ENCODE peak calls at places on chromosomes 3 and 15, in ten cellular contexts. F, O, J, W, S, K, D, Z, G and B are unnamed samples.

GRCh38 chr15:99411234-99411633 is 154.6 kb upstream of the MEF2A start:
- DNase-seq in W (no peak), J (no peak), Z (no peak), O (no peak), F (no peak), K (no peak), G (no peak), S (no peak), D (no peak), B (no peak)

GRCh38 chr3:12175844-12176453 is 17.2 kb upstream of the TIMP4 start:
- DNase-seq in F (peak), Z (peak), S (peak), W (no peak), K (peak), O (no peak), J (no peak), D (no peak), G (no peak), B (no peak)

GRCh38 chr15:69357773-69358765 is 56.1 kb upstream of the KIF23 start:
- DNase-seq in G (no peak), Z (no peak), W (no peak), O (peak), K (no peak), S (no peak), J (no peak), D (no peak), F (peak), B (no peak)

GRCh38 chr15:96502196-96502595 is 171.7 kb downstream of the NR2F2 start:
- DNase-seq in W (no peak), Z (no peak), K (no peak), F (no peak), O (no peak), D (no peak), S (no peak), G (no peak), J (no peak), B (no peak)

GRCh38 chr15:63013052-63013808 is 29.3 kb upstream of the TPM1 start:
- DNase-seq in F (no peak), S (no peak), K (no peak), W (no peak), J (no peak), G (no peak), Z (no peak), D (no peak), O (peak), B (no peak)

GRCh38 chr15:31088672-31089360 is 12.7 kb downstream of the TRPM1 start:
- DNase-seq in W (no peak), S (no peak), O (no peak), J (no peak), K (no peak), Z (no peak), G (no peak), F (no peak), D (no peak), B (no peak)

GRCh38 chr3:197687570-197687969 is 49.1 kb downstream of the RUBCN start:
- DNase-seq in S (no peak), O (no peak), K (no peak), F (no peak), Z (no peak), W (no peak), D (no peak), J (no peak), G (no peak), B (no peak)

GRCh38 chr3:113287111-113287817 is 75.9 kb downstream of the BOC start:
- DNase-seq in S (no peak), O (peak), D (peak), K (no peak), J (no peak), W (no peak), F (no peak), Z (peak), G (no peak), B (no peak)

GRCh38 chr3:42013652-42014442 is 51.9 kb upstream of the ULK4 start:
- DNase-seq in S (peak), D (no peak), O (no peak), G (no peak), F (peak), J (no peak), K (peak), Z (no peak), W (no peak), B (no peak)

GRCh38 chr3:54212723-54213122 is 90.4 kb downstream of the CACNA2D3 start:
- DNase-seq in K (no peak), O (no peak), W (no peak), F (no peak), Z (no peak), S (no peak), J (no peak), D (no peak), G (no peak), B (no peak)

GRCh38 chr15:61530769-61531168 is 301.7 kb upstream of the RORA start:
- DNase-seq in F (peak), S (no peak), J (peak), K (no peak), O (no peak), D (no peak), W (no peak), G (no peak), Z (no peak), B (no peak)

GRCh38 chr15:70557506-70558258 is 205.7 kb downstream of the UACA start:
- DNase-seq in O (no peak), K (no peak), W (no peak), F (no peak), S (no peak), J (no peak), D (peak), G (no peak), Z (no peak), B (no peak)

GRCh38 chr3:55485208-55485791 is 1.8 kb downstream of the WNT5A start:
- DNase-seq in J (no peak), G (peak), W (peak), S (no peak), F (peak), K (no peak), Z (peak), O (no peak), D (peak), B (peak)

GRCh38 chr15:90637693-90638092 is 79.5 kb upstream of the BLM start:
- DNase-seq in K (no peak), D (peak), W (peak), O (no peak), J (no peak), G (no peak), F (peak), S (no peak), Z (no peak), B (peak)

GRCh38 chr3:21073561-21073960 is 677.4 kb downstream of the ZNF385D start:
- DNase-seq in Z (no peak), S (no peak), K (no peak), F (no peak), O (no peak), W (no peak), G (no peak), D (no peak), J (no peak), B (no peak)

GRCh38 chr3:134371542-134372324 is 2.5 kb downstream of the AMOTL2 start:
- DNase-seq in O (no peak), W (no peak), J (no peak), F (no peak), Z (no peak), D (no peak), S (no peak), K (no peak), G (no peak), B (no peak)

GRCh38 chr3:1439395-1439794 is 346.6 kb downstream of the CNTN6 start:
- DNase-seq in O (no peak), D (no peak), Z (no peak), S (no peak), K (no peak), F (no peak), J (no peak), G (no peak), W (no peak), B (no peak)

GRCh38 chr3:104206925-104207324 is 1159.8 kb upstream of the ALCAM start:
- DNase-seq in D (no peak), S (no peak), F (peak), K (no peak), W (no peak), Z (no peak), J (no peak), G (no peak), O (no peak), B (no peak)

GRCh38 chr15:68812069-68812468 is 8.6 kb downstream of the ANP32A start:
- DNase-seq in W (no peak), K (no peak), F (no peak), S (no peak), D (no peak), G (no peak), O (no peak), Z (no peak), J (no peak), B (no peak)

GRCh38 chr15:87608238-87609028 is 648.1 kb downstream of the NTRK3 start:
- DNase-seq in K (no peak), G (no peak), S (no peak), D (no peak), Z (no peak), W (no peak), J (no peak), O (no peak), F (no peak), B (no peak)

GRCh38 chr15:29921130-29921601 is 98.9 kb upstream of the TJP1 start:
- DNase-seq in G (no peak), J (peak), D (no peak), Z (peak), W (no peak), K (no peak), F (no peak), S (no peak), O (no peak), B (no peak)

GRCh38 chr15:100001405-100001804 is 268.2 kb upstream of the LYSMD4 start:
- DNase-seq in W (no peak), K (no peak), D (no peak), J (no peak), S (no peak), F (no peak), Z (no peak), O (no peak), G (no peak), B (no peak)

GRCh38 chr3:46628980-46629379 is 16.7 kb downstream of the FAM240A start:
- DNase-seq in K (no peak), F (peak), D (no peak), O (no peak), W (no peak), J (no peak), G (no peak), S (no peak), Z (no peak), B (no peak)

GRCh38 chr3:168081171-168081771 is 14.5 kb downstream of the GOLIM4 start:
- DNase-seq in F (no peak), O (no peak), D (no peak), K (no peak), W (no peak), S (no peak), Z (no peak), G (no peak), J (no peak), B (no peak)

GRCh38 chr3:43691120-43692002 is 623 bp downstream of the ABHD5 start:
- DNase-seq in Z (peak), G (no peak), D (no peak), S (no peak), O (no peak), F (peak), J (peak), W (peak), K (peak), B (no peak)

GRCh38 chr3:79973917-79974595 is 206.3 kb upstream of the ROBO1 start:
- DNase-seq in O (no peak), D (no peak), K (no peak), J (no peak), S (no peak), W (no peak), F (no peak), G (no peak), Z (no peak), B (no peak)

GRCh38 chr3:23405081-23405480 is 202.0 kb downstream of the UBE2E2 start:
- DNase-seq in W (no peak), F (no peak), O (no peak), S (no peak), Z (no peak), J (no peak), G (no peak), D (no peak), K (no peak), B (no peak)

GRCh38 chr3:180619723-180620122 is 17.8 kb downstream of the TTC14 start:
- DNase-seq in G (no peak), W (no peak), O (no peak), Z (no peak), J (no peak), K (no peak), F (peak), D (no peak), S (no peak), B (no peak)

GRCh38 chr3:150970665-150971327 is 1.7 kb downstream of the CLRN1 start:
- DNase-seq in Z (no peak), J (no peak), S (no peak), K (no peak), O (peak), G (no peak), F (no peak), W (no peak), D (no peak), B (no peak)

GRCh38 chr3:126706631-126707030 is 2.6 kb downstream of the CHCHD6 start:
- DNase-seq in W (no peak), O (no peak), S (no peak), F (no peak), Z (no peak), D (no peak), J (no peak), K (no peak), G (no peak), B (no peak)

GRCh38 chr15:73732911-73733310 is 20.2 kb downstream of the INSYN1 start:
- DNase-seq in O (no peak), G (no peak), S (no peak), Z (no peak), J (no peak), F (no peak), D (no peak), W (peak), K (no peak), B (no peak)

GRCh38 chr15:59953392-59953883 is 50.7 kb upstream of the FOXB1 start:
- DNase-seq in W (peak), G (no peak), F (peak), D (no peak), O (no peak), S (no peak), K (no peak), Z (no peak), J (no peak), B (no peak)

GRCh38 chr3:161020264-161020663 is 84.9 kb downstream of the B3GALNT1 start:
- DNase-seq in F (no peak), K (no peak), W (no peak), J (no peak), S (no peak), Z (no peak), G (no peak), O (no peak), D (no peak), B (no peak)